ENCODE peak calls at places on chromosome 20, in nine cellular contexts. U is GM13976; K is Peyer's patch; T is cardiac muscle cell; S is activated B cell treated with CpG ODN at 0.5 μM for 24 hours; F is upper lobe of right lung; O is PC-9; A is fibroblast of mammary gland; X is CD4-positive, alpha-beta T cell. Q is an unnamed sample.

GRCh38 chr20:15396900-15397299 is 1059.5 kb upstream of the FLRT3 start:
- DNase-seq in X (no peak), O (no peak), T (no peak), S (no peak), F (no peak), K (no peak), U (no peak), A (no peak), Q (no peak)

GRCh38 chr20:44028868-44029847 is 114.5 kb downstream of the TOX2 start:
- DNase-seq in F (no peak), K (no peak), U (peak), A (no peak), O (no peak), S (no peak), X (peak), T (no peak), Q (no peak)

GRCh38 chr20:48722002-48722731 is 105.6 kb downstream of the PREX1 start:
- DNase-seq in S (no peak), T (peak), U (no peak), X (no peak), A (no peak), K (peak), F (no peak), O (no peak), Q (peak)

GRCh38 chr20:21507275-21508229 is 6.3 kb downstream of the NKX2-2 start:
- DNase-seq in A (no peak), S (no peak), K (no peak), X (no peak), F (no peak), T (no peak), U (peak), O (no peak), Q (no peak)

GRCh38 chr20:1215386-1216170 is 10.3 kb upstream of the RAD21L1 start:
- DNase-seq in U (no peak), X (no peak), F (no peak), T (no peak), O (no peak), K (no peak), A (no peak), S (no peak), Q (no peak)

GRCh38 chr20:32779500-32780215 is 17.5 kb downstream of the DNMT3B start:
- DNase-seq in U (no peak), F (no peak), K (no peak), A (no peak), X (no peak), O (no peak), S (no peak), T (no peak), Q (no peak)

GRCh38 chr20:60101894-60102281 is 143.7 kb downstream of the CDH26 start:
- DNase-seq in X (no peak), K (no peak), F (no peak), O (no peak), S (no peak), A (no peak), T (no peak), U (no peak), Q (no peak)

GRCh38 chr20:16708590-16708989 is 21.2 kb upstream of the SNRPB2 start:
- DNase-seq in K (no peak), U (no peak), F (no peak), T (no peak), S (no peak), A (no peak), X (no peak), O (no peak), Q (no peak)

GRCh38 chr20:2865630-2866029 is 7.7 kb upstream of the PTPRA start:
- DNase-seq in S (no peak), X (no peak), U (no peak), T (no peak), A (no peak), K (no peak), F (no peak), O (no peak), Q (no peak)

GRCh38 chr20:37439223-37439933 is 81.7 kb upstream of the NNAT start:
- DNase-seq in F (peak), A (no peak), K (no peak), U (no peak), S (no peak), T (no peak), O (no peak), X (no peak), Q (no peak)

GRCh38 chr20:52231230-52231746 is 39.7 kb upstream of the ZFP64 start:
- DNase-seq in K (no peak), F (no peak), U (no peak), A (no peak), S (no peak), T (no peak), X (no peak), O (no peak), Q (no peak)

GRCh38 chr20:46253391-46253790 is 54.9 kb downstream of the CDH22 start:
- DNase-seq in U (no peak), O (peak), T (no peak), S (no peak), F (no peak), A (peak), X (no peak), K (no peak), Q (no peak)

GRCh38 chr20:44582321-44583025 is at the start of gene PKIG:
- DNase-seq in F (no peak), A (peak), X (no peak), T (peak), S (no peak), U (no peak), O (no peak), K (no peak), Q (peak)

GRCh38 chr20:19205999-19206398 is 6.4 kb upstream of the SLC24A3 start:
- DNase-seq in K (peak), F (peak), S (peak), T (peak), X (peak), O (peak), U (peak), A (peak), Q (peak)

GRCh38 chr20:63641146-63641791 is 12.0 kb downstream of the STMN3 start:
- DNase-seq in T (peak), A (peak), S (no peak), U (no peak), F (no peak), K (peak), X (peak), O (no peak), Q (no peak)

GRCh38 chr20:9884666-9885065 is 45.8 kb upstream of the PAK5 start:
- DNase-seq in U (no peak), A (peak), T (no peak), F (no peak), S (no peak), O (no peak), X (no peak), K (no peak), Q (no peak)

GRCh38 chr20:531608-532007 is 12.0 kb downstream of the CSNK2A1 start:
- DNase-seq in T (no peak), O (no peak), K (no peak), X (no peak), A (no peak), U (no peak), F (no peak), S (no peak), Q (no peak)

GRCh38 chr20:47610247-47610944 is 108.7 kb downstream of the NCOA3 start:
- DNase-seq in S (no peak), K (peak), A (peak), X (peak), T (peak), U (peak), O (peak), F (no peak), Q (peak)

GRCh38 chr20:53202781-53203180 is 230.6 kb downstream of the TSHZ2 start:
- DNase-seq in A (peak), X (no peak), K (no peak), U (no peak), F (no peak), T (no peak), S (no peak), O (no peak), Q (no peak)

GRCh38 chr20:35768731-35769664 is 2.8 kb upstream of the PHF20 start:
- DNase-seq in A (peak), K (peak), T (peak), U (peak), S (no peak), F (peak), X (peak), O (peak), Q (peak)

GRCh38 chr20:17843246-17844132 is 125.1 kb downstream of the SNX5 start:
- DNase-seq in U (no peak), O (peak), F (no peak), S (no peak), K (no peak), T (peak), A (peak), X (no peak), Q (peak)

GRCh38 chr20:64196831-64197418 is 32.7 kb downstream of the MYT1 start:
- DNase-seq in A (no peak), F (no peak), O (no peak), U (no peak), T (no peak), S (no peak), K (no peak), X (no peak), Q (no peak)

GRCh38 chr20:35306931-35307517 is 14.8 kb upstream of the FAM83C start:
- DNase-seq in F (no peak), X (no peak), S (no peak), K (peak), A (peak), U (no peak), O (peak), T (peak), Q (peak)

GRCh38 chr20:20083796-20084195 is 31.5 kb downstream of the CFAP61 start:
- DNase-seq in T (peak), A (peak), K (no peak), S (no peak), U (peak), O (no peak), F (no peak), X (no peak), Q (peak)

GRCh38 chr20:34553366-34553867 is 5.1 kb upstream of the MAP1LC3A start:
- DNase-seq in X (no peak), F (no peak), U (no peak), K (no peak), O (no peak), S (no peak), A (no peak), T (peak), Q (no peak)

GRCh38 chr20:43751167-43752050 is 24.6 kb upstream of the GTSF1L start:
- DNase-seq in T (peak), A (peak), O (peak), F (no peak), X (no peak), S (peak), U (peak), K (peak), Q (peak)

GRCh38 chr20:59063358-59064213 is 21.0 kb upstream of the PRELID3B start:
- DNase-seq in O (peak), T (peak), F (no peak), U (no peak), X (no peak), S (no peak), K (no peak), A (peak), Q (peak)

GRCh38 chr20:38450412-38450975 is 15.4 kb upstream of the SNHG17 start:
- DNase-seq in O (no peak), X (no peak), A (peak), K (no peak), U (no peak), T (peak), F (no peak), S (no peak), Q (no peak)

GRCh38 chr20:63536997-63537524 is at the start of gene PTK6:
- DNase-seq in A (no peak), T (no peak), X (no peak), S (no peak), U (peak), O (peak), K (peak), F (peak), Q (no peak)

GRCh38 chr20:2806351-2806701 is 5.9 kb upstream of the CPXM1 start:
- DNase-seq in K (no peak), U (peak), A (no peak), F (no peak), O (no peak), S (no peak), T (no peak), X (no peak), Q (no peak)

GRCh38 chr20:49821381-49821780 is 8.8 kb downstream of the SLC9A8 start:
- DNase-seq in U (no peak), F (no peak), T (no peak), A (no peak), X (no peak), K (no peak), S (no peak), O (no peak), Q (no peak)

GRCh38 chr20:49824206-49824605 is 11.6 kb downstream of the SLC9A8 start:
- DNase-seq in T (no peak), S (no peak), U (no peak), A (no peak), O (no peak), X (no peak), F (no peak), K (no peak), Q (peak)

GRCh38 chr20:49823152-49823847 is 10.7 kb downstream of the SLC9A8 start:
- DNase-seq in U (no peak), T (no peak), K (no peak), X (no peak), S (no peak), O (no peak), A (no peak), F (no peak), Q (no peak)

GRCh38 chr20:49819702-49820101 is 7.1 kb downstream of the SLC9A8 start:
- DNase-seq in S (no peak), F (no peak), K (no peak), X (no peak), A (no peak), T (no peak), U (no peak), O (no peak), Q (no peak)

DNA sequence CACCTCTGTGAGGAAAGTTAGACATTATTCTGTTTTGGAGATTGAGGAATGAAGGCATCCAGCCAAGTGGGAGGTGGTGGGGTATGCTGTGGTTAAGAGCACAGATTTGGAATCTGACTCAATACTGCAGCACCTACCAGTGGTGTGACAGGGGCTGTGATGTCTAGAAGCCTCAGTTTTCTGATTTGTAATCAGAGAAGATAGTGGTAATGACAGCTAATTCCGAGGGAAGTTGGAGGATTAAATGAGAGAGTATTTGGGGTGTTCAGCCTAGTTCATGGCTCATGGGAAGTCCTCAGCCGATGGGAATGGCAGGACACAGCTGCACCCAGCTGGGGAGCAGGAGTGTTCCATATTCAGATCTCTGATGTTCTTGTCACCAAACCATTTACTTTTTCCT is 9.2 kb downstream of the SLC9A8 start:
- DNase-seq in X (no peak), T (peak), O (peak), U (no peak), K (no peak), F (no peak), A (peak), S (no peak), Q (peak)
- TF ChIP-seq CTCF in X (no peak), T (peak), O (peak), U (no peak), K (no peak), F (peak), A (peak), S (no peak), Q (no peak)

GRCh38 chr20:25247100-25247665 is 702 bp upstream of the PYGB start:
- DNase-seq in K (peak), U (no peak), X (no peak), F (peak), A (peak), O (peak), T (peak), S (no peak), Q (peak)
- TF ChIP-seq CTCF in K (no peak), U (no peak), X (no peak), F (peak), A (peak), O (peak), T (peak), S (no peak), Q (peak)

GRCh38 chr20:8829232-8829631 is 239.7 kb upstream of the PLCB4 start:
- DNase-seq in T (no peak), F (no peak), U (no peak), S (no peak), A (peak), O (no peak), K (no peak), X (no peak), Q (no peak)
- TF ChIP-seq CTCF in T (peak), F (peak), U (no peak), S (no peak), A (peak), O (peak), K (no peak), X (no peak), Q (peak)

GRCh38 chr20:4832469-4832868 is 110.8 kb downstream of the PRND start:
- DNase-seq in O (no peak), A (no peak), X (no peak), F (no peak), U (no peak), S (no peak), K (no peak), T (no peak), Q (no peak)

GRCh38 chr20:4828830-4829493 is 107.3 kb downstream of the PRND start:
- DNase-seq in F (no peak), U (no peak), A (peak), X (no peak), K (no peak), O (no peak), T (no peak), S (no peak), Q (no peak)

GRCh38 chr20:4830696-4831095 is 109.0 kb downstream of the PRND start:
- DNase-seq in X (no peak), S (no peak), U (no peak), A (no peak), F (no peak), O (no peak), K (no peak), T (no peak), Q (no peak)

GRCh38 chr20:4829494-4830211 is 107.9 kb downstream of the PRND start:
- DNase-seq in T (no peak), O (no peak), F (no peak), U (no peak), K (no peak), X (no peak), S (no peak), A (no peak), Q (no peak)

GRCh38 chr20:4830212-4830607 is 108.5 kb downstream of the PRND start:
- DNase-seq in S (no peak), K (no peak), F (no peak), T (no peak), U (no peak), X (no peak), O (no peak), A (no peak), Q (no peak)
- TF ChIP-seq CTCF in S (no peak), K (no peak), F (no peak), T (no peak), U (no peak), X (no peak), O (no peak), A (no peak), Q (no peak)

Q was measured in HFFc6.